ENCODE peak calls at places on chromosomes 3 and 15, in nine cellular contexts. U is transverse colon, W is IMR-90, H is tibial nerve, N is adrenal gland, X is endothelial cell of umbilical vein, M is sigmoid colon, F is A549, D is heart left ventricle. I is an unnamed sample.

GRCh38 chr3:170730071-170730812 is 139.8 kb downstream of the RPL22L1 start:
- DNase-seq in U (no peak), W (no peak), H (no peak), N (no peak), X (peak; percentile 54), M (no peak), F (no peak), D (no peak), I (no peak)

GRCh38 chr3:42117175-42118008 is 26.2 kb downstream of the TRAK1 start:
- DNase-seq in U (peak; percentile 42), W (peak; percentile 75), H (peak; percentile 37), N (peak; percentile 54), X (peak; percentile 56), M (no peak), F (peak; percentile 29), D (no peak), I (peak; percentile 86)

GRCh38 chr3:158748237-158748828 is 16.1 kb upstream of the RARRES1 start:
- DNase-seq in U (peak; percentile 49), W (peak; percentile 47), H (peak; percentile 53), N (no peak), X (peak; percentile 70), M (no peak), F (no peak), D (no peak), I (peak; percentile 88)

GRCh38 chr3:183227586-183227985 is 25.5 kb upstream of the B3GNT5 start:
- DNase-seq in U (no peak), W (no peak), H (no peak), N (no peak), X (no peak), M (no peak), F (no peak), D (no peak), I (no peak)

GRCh38 chr15:29093696-29094343 is 175.8 kb downstream of the NSMCE3 start:
- DNase-seq in U (no peak), W (no peak), H (no peak), N (no peak), X (no peak), M (peak; percentile 45), F (no peak), D (no peak), I (no peak)

GRCh38 chr3:21752749-21753347 is 1.8 kb upstream of the ZNF385D start:
- DNase-seq in U (no peak), W (peak; percentile 49), H (no peak), N (no peak), X (peak; percentile 9), M (no peak), F (peak; percentile 30), D (no peak), I (no peak)

GRCh38 chr3:197749315-197749600 is 425 bp upstream of the FYTTD1 start:
- DNase-seq in U (peak; percentile 63), W (peak; percentile 76), H (peak; percentile 26), N (no peak), X (no peak), M (no peak), F (peak; percentile 49), D (no peak), I (no peak)

GRCh38 chr15:39585871-39586301 is 5.0 kb downstream of the THBS1 start:
- DNase-seq in U (peak; percentile 19), W (no peak), H (no peak), N (no peak), X (no peak), M (no peak), F (no peak), D (no peak), I (no peak)

GRCh38 chr3:69182588-69183299 is 60.3 kb upstream of the LMOD3 start:
- DNase-seq in U (no peak), W (peak; percentile 81), H (no peak), N (no peak), X (peak; percentile 51), M (no peak), F (no peak), D (peak; percentile 32), I (no peak)

GRCh38 chr15:85624241-85624855 is 170.4 kb downstream of the KLHL25 start:
- DNase-seq in U (no peak), W (no peak), H (no peak), N (no peak), X (peak; percentile 52), M (no peak), F (no peak), D (no peak), I (no peak)

GRCh38 chr3:169579086-169579485 is 84.4 kb downstream of the MECOM start:
- DNase-seq in U (no peak), W (no peak), H (no peak), N (no peak), X (no peak), M (no peak), F (no peak), D (no peak), I (no peak)

GRCh38 chr3:59812188-59812587 is 762.4 kb upstream of the CFAP20DC start:
- DNase-seq in U (no peak), W (no peak), H (no peak), N (no peak), X (no peak), M (no peak), F (no peak), D (no peak), I (no peak)

GRCh38 chr15:80093854-80094418 is 34.5 kb downstream of the ZFAND6 start:
- DNase-seq in U (peak; percentile 49), W (no peak), H (no peak), N (peak; percentile 73), X (peak; percentile 75), M (peak; percentile 82), F (peak; percentile 46), D (peak; percentile 67), I (no peak)

GRCh38 chr15:38610748-38611147 is 46.1 kb upstream of the RASGRP1 start:
- DNase-seq in U (no peak), W (no peak), H (no peak), N (no peak), X (no peak), M (no peak), F (no peak), D (no peak), I (no peak)

GRCh38 chr3:135967867-135968266 is 2.3 kb downstream of the PPP2R3A start:
- DNase-seq in U (no peak), W (no peak), H (no peak), N (no peak), X (no peak), M (no peak), F (no peak), D (no peak), I (no peak)

GRCh38 chr15:77036537-77037474 is 34.1 kb downstream of the TSPAN3 start:
- DNase-seq in U (peak; percentile 9), W (no peak), H (no peak), N (peak; percentile 15), X (no peak), M (peak; percentile 63), F (no peak), D (peak; percentile 21), I (no peak)

GRCh38 chr3:56664823-56665222 is 18.2 kb downstream of the TASOR start:
- DNase-seq in U (no peak), W (no peak), H (no peak), N (no peak), X (no peak), M (no peak), F (no peak), D (no peak), I (no peak)

GRCh38 chr3:105365171-105365535 is 1.6 kb upstream of the ALCAM start:
- DNase-seq in U (no peak), W (no peak), H (no peak), N (no peak), X (no peak), M (no peak), F (no peak), D (no peak), I (no peak)

GRCh38 chr3:105367406-105368213 is 901 bp downstream of the ALCAM start:
- DNase-seq in U (peak; percentile 84), W (peak; percentile 70), H (peak; percentile 38), N (peak; percentile 69), X (peak; percentile 67), M (peak; percentile 83), F (peak; percentile 65), D (peak; percentile 61), I (peak; percentile 59)

GRCh38 chr3:105367063-105367405 is 325 bp downstream of the ALCAM start:
- DNase-seq in U (peak; percentile 31), W (no peak), H (no peak), N (peak; percentile 19), X (no peak), M (peak; percentile 64), F (no peak), D (peak; percentile 26), I (no peak)

GRCh38 chr3:105365536-105366301 is 990 bp upstream of the ALCAM start:
- DNase-seq in U (no peak), W (peak; percentile 67), H (peak; percentile 10), N (no peak), X (no peak), M (peak; percentile 63), F (peak; percentile 71), D (no peak), I (no peak)

GRCh38 chr3:105366302-105367062 is at the start of gene ALCAM:
- DNase-seq in U (peak; percentile 93), W (peak; percentile 99), H (peak; percentile 85), N (peak; percentile 96), X (peak; percentile 99), M (peak; percentile 95), F (peak; percentile 98), D (peak; percentile 90), I (peak; percentile 90)
- TF ChIP-seq POLR2A in U (peak; percentile 87), W (peak; percentile 78), H (peak; percentile 84), N (peak; percentile 92), X (no peak), M (peak; percentile 79), F (peak; percentile 84), D (no peak), I (no peak)

DNA sequence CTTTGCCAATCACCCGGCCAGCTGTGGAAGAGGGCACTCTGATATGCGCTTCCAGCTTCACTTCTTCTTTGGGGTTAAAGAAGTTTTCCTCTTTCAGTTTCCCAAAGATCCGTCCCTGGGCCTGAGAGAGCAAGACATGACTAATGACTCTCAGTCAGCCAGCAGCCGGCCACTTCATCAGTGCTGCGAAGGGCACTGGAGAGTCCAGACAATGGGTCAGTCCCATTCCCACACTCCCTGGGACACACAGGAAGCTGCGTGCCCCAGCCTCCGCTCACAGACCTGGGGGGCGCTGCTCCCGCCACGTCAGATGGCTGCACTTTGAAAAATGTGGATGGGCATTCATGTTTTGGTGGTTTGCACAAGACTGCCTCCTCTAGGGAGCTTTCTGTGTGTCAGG is 63.3 kb downstream of the SENP2 start:
- DNase-seq in U (no peak), W (no peak), H (no peak), N (peak; percentile 76), X (no peak), M (peak; percentile 46), F (no peak), D (no peak), I (peak; percentile 63)
- TF ChIP-seq CTCF in U (no peak), W (no peak), H (no peak), N (no peak), X (no peak), M (no peak), F (no peak), D (no peak), I (no peak)

GRCh38 chr15:100394726-100395125 is 53.0 kb upstream of the ADAMTS17 start:
- DNase-seq in U (no peak), W (no peak), H (no peak), N (no peak), X (no peak), M (no peak), F (no peak), D (no peak), I (no peak)
- TF ChIP-seq POLR2A in U (no peak), W (no peak), H (no peak), N (no peak), X (no peak), M (no peak), F (no peak), D (no peak), I (no peak)

GRCh38 chr3:68017069-68017468 is 362.7 kb upstream of the SUCLG2 start:
- DNase-seq in U (no peak), W (no peak), H (no peak), N (no peak), X (no peak), M (no peak), F (peak; percentile 5), D (no peak), I (no peak)

GRCh38 chr3:68018275-68018674 is 363.9 kb upstream of the SUCLG2 start:
- DNase-seq in U (no peak), W (no peak), H (no peak), N (no peak), X (no peak), M (no peak), F (peak; percentile 0), D (no peak), I (no peak)
- TF ChIP-seq CTCF in U (no peak), W (peak; percentile 8), H (no peak), N (no peak), X (no peak), M (no peak), F (no peak), D (no peak), I (no peak)

I was measured in lower leg skin.